ENCODE peak calls at places on chromosomes 12 and 14, in ten cellular contexts. C is GM04504, D is H7, M is astrocyte of the cerebellum, N is mesenchymal stem cell, A is GM12865, G is T-helper 9 cell, U is RPMI8226, Z is Panc1, Y is T-cell. V is an unnamed sample.

GRCh38 chr14:50007123-50007903 is 109.1 kb downstream of the VCPKMT start:
- DNase-seq in C (no peak), D (peak; percentile 67), M (no peak), N (no peak), A (no peak), G (no peak), U (no peak), Z (no peak), Y (no peak), V (no peak)

GRCh38 chr14:33848706-33849454 is 102.0 kb downstream of the EGLN3 start:
- DNase-seq in C (peak; percentile 20), D (peak; percentile 72), M (peak; percentile 31), N (peak; percentile 75), A (peak; percentile 26), G (no peak), U (peak; percentile 20), Z (peak; percentile 7), Y (no peak), V (no peak)

GRCh38 chr12:76400136-76400535 is 51.9 kb upstream of the BBS10 start:
- DNase-seq in C (no peak), D (no peak), M (no peak), N (no peak), A (no peak), G (no peak), U (no peak), Z (no peak), Y (no peak), V (no peak)

GRCh38 chr14:82642425-82642824 is 1108.8 kb upstream of the SEL1L start:
- DNase-seq in C (no peak), D (peak; percentile 3), M (no peak), N (peak; percentile 35), A (no peak), G (no peak), U (peak; percentile 8), Z (no peak), Y (no peak), V (no peak)

GRCh38 chr14:30143617-30144016 is 216.0 kb upstream of the PRKD1 start:
- DNase-seq in C (no peak), D (no peak), M (peak; percentile 6), N (no peak), A (no peak), G (no peak), U (no peak), Z (no peak), Y (no peak), V (no peak)

GRCh38 chr12:5172886-5173285 is 129.2 kb downstream of the KCNA5 start:
- DNase-seq in C (no peak), D (no peak), M (no peak), N (no peak), A (no peak), G (no peak), U (peak; percentile 65), Z (no peak), Y (no peak), V (no peak)

GRCh38 chr14:101833045-101833444 is 71.5 kb downstream of the PPP2R5C start:
- DNase-seq in C (no peak), D (no peak), M (no peak), N (no peak), A (no peak), G (no peak), U (no peak), Z (no peak), Y (no peak), V (no peak)

GRCh38 chr14:52068741-52069616 is at the start of gene NID2:
- DNase-seq in C (peak; percentile 88), D (peak; percentile 95), M (peak; percentile 90), N (peak; percentile 96), A (peak; percentile 31), G (peak; percentile 4), U (no peak), Z (no peak), Y (peak; percentile 13), V (peak; percentile 43)

GRCh38 chr14:75832621-75833297 is 149.0 kb downstream of the TGFB3 start:
- DNase-seq in C (no peak), D (no peak), M (peak; percentile 65), N (no peak), A (no peak), G (no peak), U (no peak), Z (no peak), Y (no peak), V (no peak)

GRCh38 chr12:1830981-1831930 is 10.9 kb downstream of the LRTM2 start:
- DNase-seq in C (no peak), D (peak; percentile 96), M (peak; percentile 40), N (peak; percentile 65), A (no peak), G (no peak), U (peak; percentile 49), Z (no peak), Y (no peak), V (no peak)

GRCh38 chr14:94653321-94653720 is 41.1 kb downstream of the SERPINA3 start:
- DNase-seq in C (no peak), D (no peak), M (no peak), N (no peak), A (no peak), G (no peak), U (no peak), Z (no peak), Y (no peak), V (no peak)

GRCh38 chr12:12505544-12506501 is 56.8 kb downstream of the DUSP16 start:
- DNase-seq in C (peak; percentile 67), D (no peak), M (no peak), N (peak; percentile 82), A (peak; percentile 86), G (no peak), U (no peak), Z (no peak), Y (no peak), V (peak; percentile 19)

GRCh38 chr14:70350078-70350477 is 9.4 kb downstream of the COX16 start:
- DNase-seq in C (no peak), D (peak; percentile 27), M (no peak), N (no peak), A (no peak), G (no peak), U (no peak), Z (no peak), Y (no peak), V (no peak)

GRCh38 chr12:132210223-132211055 is 66.2 kb downstream of the NOC4L start:
- DNase-seq in C (no peak), D (peak; percentile 71), M (no peak), N (no peak), A (no peak), G (no peak), U (no peak), Z (no peak), Y (no peak), V (no peak)

GRCh38 chr14:34985740-34986139 is 2.9 kb downstream of the SRP54 start:
- DNase-seq in C (no peak), D (no peak), M (no peak), N (no peak), A (no peak), G (no peak), U (no peak), Z (no peak), Y (no peak), V (no peak)

V was measured in stimulated activated naive CD4-positive, alpha-beta T cell treated with Interleukin-2 at 50 U/mL for 16 hours.